ENCODE peak calls at places on chromosomes 13 and 19, in eight cellular contexts. O is naive thymus-derived CD8-positive, alpha-beta T cell; Z is AG04450; Y is NCI-H69; G is HT-29; Q is aorta; D is H54; L is effector memory CD4-positive, alpha-beta T cell. W is an unnamed sample.

GRCh38 chr19:35587326-35587725 is 1.4 kb downstream of the PMIS2 start:
- DNase-seq in O (no peak), Z (no peak), Y (no peak), G (no peak), Q (no peak), D (no peak), L (no peak), W (no peak)

GRCh38 chr13:112843392-112844250 is 125.4 kb upstream of the MCF2L start:
- DNase-seq in O (no peak), Z (no peak), Y (no peak), G (no peak), Q (peak; percentile 61), D (no peak), L (no peak), W (no peak)

GRCh38 chr13:84137292-84137691 is 255.0 kb upstream of the SLITRK1 start:
- DNase-seq in O (peak; percentile 18), Z (no peak), Y (no peak), G (no peak), Q (no peak), D (no peak), L (peak; percentile 54), W (peak; percentile 62)

GRCh38 chr19:49019242-49019932 is 2.5 kb upstream of the LHB start:
- DNase-seq in O (peak; percentile 43), Z (no peak), Y (peak; percentile 85), G (peak; percentile 87), Q (peak; percentile 89), D (peak; percentile 37), L (peak; percentile 57), W (peak; percentile 46)

GRCh38 chr13:47256618-47257017 is 359.8 kb upstream of the HTR2A start:
- DNase-seq in O (no peak), Z (peak; percentile 42), Y (no peak), G (no peak), Q (no peak), D (peak; percentile 5), L (no peak), W (no peak)

GRCh38 chr13:20803180-20803965 is 29.6 kb upstream of the EEF1AKMT1 start:
- DNase-seq in O (no peak), Z (no peak), Y (no peak), G (no peak), Q (no peak), D (no peak), L (no peak), W (no peak)

GRCh38 chr19:15210323-15210774 is 9.6 kb upstream of the NOTCH3 start:
- DNase-seq in O (no peak), Z (no peak), Y (no peak), G (no peak), Q (peak; percentile 91), D (peak; percentile 84), L (no peak), W (no peak)

GRCh38 chr19:36837525-36837901 is 674 bp downstream of the ZNF790 start:
- DNase-seq in O (no peak), Z (no peak), Y (peak; percentile 51), G (no peak), Q (no peak), D (no peak), L (no peak), W (peak; percentile 25)

GRCh38 chr13:59734393-59734792 is 429.3 kb downstream of the DIAPH3 start:
- DNase-seq in O (no peak), Z (no peak), Y (peak; percentile 55), G (no peak), Q (no peak), D (no peak), L (no peak), W (no peak)

GRCh38 chr13:32011971-32012370 is 19.6 kb upstream of the FRY start:
- DNase-seq in O (no peak), Z (no peak), Y (no peak), G (no peak), Q (no peak), D (no peak), L (no peak), W (no peak)

GRCh38 chr19:1392939-1393530 is 8.3 kb downstream of the GAMT start:
- DNase-seq in O (no peak), Z (no peak), Y (no peak), G (no peak), Q (no peak), D (no peak), L (no peak), W (no peak)

GRCh38 chr19:33000510-33000909 is 28.5 kb downstream of the FAAP24 start:
- DNase-seq in O (no peak), Z (no peak), Y (no peak), G (no peak), Q (no peak), D (no peak), L (no peak), W (peak; percentile 11)

GRCh38 chr13:25771208-25771607 is 280.6 kb downstream of the SHISA2 start:
- DNase-seq in O (no peak), Z (no peak), Y (no peak), G (no peak), Q (no peak), D (no peak), L (no peak), W (no peak)

GRCh38 chr13:45101327-45102018 is 18.8 kb upstream of the GTF2F2 start:
- DNase-seq in O (no peak), Z (no peak), Y (no peak), G (no peak), Q (no peak), D (no peak), L (no peak), W (no peak)

GRCh38 chr13:27424246-27425150 is at the start of gene GTF3A:
- DNase-seq in O (peak; percentile 85), Z (peak; percentile 52), Y (peak; percentile 90), G (peak; percentile 99), Q (peak; percentile 93), D (peak; percentile 75), L (peak; percentile 82), W (peak; percentile 83)

GRCh38 chr13:113124211-113125025 is 1.8 kb downstream of the F10 start:
- DNase-seq in O (no peak), Z (no peak), Y (no peak), G (no peak), Q (peak; percentile 70), D (no peak), L (no peak), W (no peak)

GRCh38 chr13:110163020-110163658 is 143.8 kb downstream of the COL4A1 start:
- DNase-seq in O (no peak), Z (no peak), Y (no peak), G (no peak), Q (no peak), D (no peak), L (no peak), W (no peak)

GRCh38 chr13:101127741-101128353 is 288.5 kb downstream of the NALCN start:
- DNase-seq in O (no peak), Z (peak; percentile 13), Y (peak; percentile 66), G (peak; percentile 77), Q (no peak), D (peak; percentile 47), L (no peak), W (no peak)

GRCh38 chr13:94198666-94199065 is 280.8 kb downstream of the DCT start:
- DNase-seq in O (no peak), Z (no peak), Y (peak; percentile 87), G (no peak), Q (no peak), D (no peak), L (no peak), W (no peak)

GRCh38 chr13:24629320-24629719 is 50.9 kb upstream of the ATP12A start:
- DNase-seq in O (no peak), Z (no peak), Y (no peak), G (no peak), Q (no peak), D (no peak), L (no peak), W (no peak)

GRCh38 chr13:51495300-51495699 is 42.5 kb upstream of the INTS6 start:
- DNase-seq in O (no peak), Z (no peak), Y (no peak), G (no peak), Q (no peak), D (no peak), L (no peak), W (no peak)

GRCh38 chr19:17406039-17406886 is 833 bp upstream of the BST2 start:
- DNase-seq in O (no peak), Z (no peak), Y (no peak), G (no peak), Q (no peak), D (peak; percentile 73), L (no peak), W (no peak)

GRCh38 chr13:111115841-111116500 is 861 bp downstream of the ARHGEF7 start:
- DNase-seq in O (no peak), Z (peak; percentile 70), Y (peak; percentile 70), G (peak; percentile 28), Q (no peak), D (no peak), L (no peak), W (no peak)

W was measured in stimulated activated naive CD4-positive, alpha-beta T cell.